ENCODE peak calls at places on chromosomes 2 and 18, in five cellular contexts. X, M, D, K and G are unnamed samples.

GRCh38 chr2:224598669-224599068 is 13.5 kb upstream of the CUL3 start:
- DNase-seq in K (no peak), X (no peak), D (no peak), M (no peak), G (no peak)

GRCh38 chr2:39451954-39452353 is 14.9 kb upstream of the MAP4K3 start:
- DNase-seq in X (no peak), K (no peak), M (no peak), D (no peak), G (no peak)

GRCh38 chr2:97747285-97747684 is 33.9 kb downstream of the ZAP70 start:
- DNase-seq in D (no peak), M (no peak), K (no peak), X (no peak), G (no peak)

GRCh38 chr2:160308915-160309314 is 108.8 kb upstream of the ITGB6 start:
- DNase-seq in K (no peak), D (no peak), X (no peak), M (no peak), G (no peak)

GRCh38 chr2:190789074-190790004 is 91.3 kb upstream of the GLS start:
- DNase-seq in X (no peak), M (no peak), K (no peak), D (no peak), G (no peak)

GRCh38 chr2:42868874-42869273 is 76.5 kb upstream of the HAAO start:
- DNase-seq in X (no peak), M (no peak), K (no peak), D (no peak), G (no peak)

GRCh38 chr18:58714259-58714658 is 43.0 kb downstream of the MALT1 start:
- DNase-seq in X (no peak), D (no peak), M (no peak), K (no peak), G (no peak)

GRCh38 chr2:156483741-156484173 is 47.6 kb downstream of the GPD2 start:
- DNase-seq in K (no peak), D (no peak), M (no peak), X (no peak), G (no peak)

GRCh38 chr18:8493141-8493540 is 116.1 kb upstream of the RAB12 start:
- DNase-seq in X (no peak), D (no peak), M (no peak), K (no peak), G (no peak)

GRCh38 chr18:70005580-70005979 is 57.9 kb upstream of the CD226 start:
- DNase-seq in D (no peak), M (no peak), X (no peak), K (no peak), G (no peak)

GRCh38 chr2:239157766-239158165 is 243.1 kb downstream of the HDAC4 start:
- DNase-seq in D (no peak), K (no peak), X (no peak), M (peak; percentile 28), G (peak; percentile 2)

GRCh38 chr2:241769819-241770184 is 6.8 kb upstream of the GAL3ST2 start:
- DNase-seq in K (no peak), X (no peak), D (no peak), M (no peak), G (no peak)

GRCh38 chr2:100869146-100869545 is 49.2 kb downstream of the NPAS2 start:
- DNase-seq in D (no peak), M (no peak), K (no peak), X (no peak), G (no peak)

GRCh38 chr2:179686718-179687342 is 174.6 kb downstream of the ZNF385B start:
- DNase-seq in D (no peak), K (no peak), X (peak; percentile 29), M (no peak), G (no peak)

GRCh38 chr18:47981320-47981719 is 50.9 kb upstream of the SMAD2 start:
- DNase-seq in M (no peak), D (no peak), X (no peak), K (no peak), G (no peak)

GRCh38 chr2:228768818-228769217 is 502.3 kb downstream of the PID1 start:
- DNase-seq in M (no peak), X (peak; percentile 75), D (no peak), K (no peak), G (no peak)

GRCh38 chr18:21820035-21820810 is 79.6 kb downstream of the MIB1 start:
- DNase-seq in M (no peak), K (no peak), X (no peak), D (peak; percentile 0), G (no peak)

GRCh38 chr2:144523606-144524131 is 3.8 kb upstream of the ZEB2 start:
- DNase-seq in D (no peak), M (no peak), X (no peak), K (peak; percentile 66), G (no peak)

GRCh38 chr2:184769038-184769437 is 170.7 kb downstream of the ZNF804A start:
- DNase-seq in M (no peak), X (no peak), K (no peak), D (peak; percentile 7), G (no peak)

GRCh38 chr18:23684515-23685197 is 4.6 kb upstream of the LAMA3 start:
- DNase-seq in X (no peak), D (no peak), M (no peak), K (no peak), G (no peak)

GRCh38 chr2:218354850-218355443 is 1.7 kb upstream of the CATIP start:
- DNase-seq in K (no peak), X (no peak), D (no peak), M (no peak), G (no peak)

GRCh38 chr2:218301176-218301819 is 9.0 kb upstream of the TMBIM1 start:
- DNase-seq in K (peak; percentile 90), M (peak; percentile 69), X (no peak), D (peak; percentile 80), G (peak; percentile 75)

GRCh38 chr18:25289040-25289631 is 62.8 kb downstream of the ZNF521 start:
- DNase-seq in D (no peak), M (no peak), X (peak; percentile 90), K (peak; percentile 54), G (no peak)

GRCh38 chr2:113686537-113686936 is 59.5 kb downstream of the RABL2A start:
- DNase-seq in D (no peak), K (no peak), X (no peak), M (no peak), G (no peak)

GRCh38 chr2:29006986-29007301 is 25.8 kb downstream of the TOGARAM2 start:
- DNase-seq in X (no peak), M (no peak), D (no peak), K (no peak), G (no peak)

GRCh38 chr2:229174794-229175529 is 96.1 kb downstream of the PID1 start:
- DNase-seq in M (peak; percentile 16), X (no peak), D (no peak), K (no peak), G (no peak)

GRCh38 chr2:44104855-44105271 is 63.8 kb upstream of the PPM1B start:
- DNase-seq in X (no peak), M (no peak), K (no peak), D (no peak), G (no peak)

GRCh38 chr2:199315299-199316179 is 142.2 kb downstream of the SATB2 start:
- DNase-seq in X (no peak), D (no peak), K (no peak), M (no peak), G (no peak)

GRCh38 chr2:175251425-175252041 is 70.0 kb upstream of the ATP5MC3 start:
- DNase-seq in K (no peak), M (no peak), D (peak; percentile 44), X (no peak), G (peak; percentile 32)

GRCh38 chr2:120710256-120710655 is 25.4 kb upstream of the GLI2 start:
- DNase-seq in M (no peak), K (no peak), X (peak; percentile 32), D (no peak), G (no peak)

GRCh38 chr2:98828793-98829371 is 98.0 kb upstream of the MGAT4A start:
- DNase-seq in K (no peak), D (no peak), X (no peak), M (no peak), G (no peak)

GRCh38 chr2:144331652-144332355 is 188.1 kb downstream of the ZEB2 start:
- DNase-seq in M (no peak), X (no peak), K (peak; percentile 89), D (no peak), G (peak; percentile 88)

GRCh38 chr18:8989017-8989416 is 113.5 kb upstream of the NDUFV2 start:
- DNase-seq in X (no peak), D (no peak), K (no peak), M (no peak), G (no peak)